ENCODE peak calls at places on chromosomes 7 and 10, in ten cellular contexts. R, B, Y, Z, F, T, J, S, V and C are unnamed samples.
A peak's percentile ranks its signal among the peaks of the same experiment; 100 is the strongest.

GRCh38 chr10:70299876-70300275 is 16.1 kb upstream of the NPFFR1 start:
- DNase-seq in J (no peak), S (no peak), R (no peak), V (no peak), T (no peak), F (no peak), Z (no peak), Y (no peak), B (no peak), C (no peak)

GRCh38 chr10:56095506-56096225 is 265.4 kb downstream of the ZWINT start:
- DNase-seq in Y (no peak), T (no peak), J (no peak), Z (no peak), V (no peak), B (no peak), S (peak; percentile 26), F (no peak), R (no peak), C (no peak)

GRCh38 chr10:71600856-71601255 is 118.7 kb downstream of the C10orf105 start:
- DNase-seq in B (peak; percentile 85), V (no peak), T (no peak), S (no peak), J (no peak), Z (no peak), F (no peak), R (no peak), Y (no peak), C (no peak)

GRCh38 chr7:45647967-45648670 is 74.0 kb downstream of the ADCY1 start:
- DNase-seq in B (no peak), Z (no peak), V (no peak), J (no peak), F (no peak), S (no peak), R (no peak), T (no peak), Y (peak; percentile 70), C (no peak)

GRCh38 chr10:132361581-132362101 is 29.6 kb downstream of the LRRC27 start:
- DNase-seq in J (no peak), B (no peak), Y (peak; percentile 62), S (no peak), R (no peak), V (no peak), Z (no peak), F (no peak), T (peak; percentile 45), C (no peak)

GRCh38 chr7:80463272-80463920 is 48.5 kb downstream of the GNAT3 start:
- DNase-seq in F (no peak), B (no peak), J (no peak), S (no peak), Z (no peak), Y (no peak), T (no peak), R (no peak), V (no peak), C (no peak)

GRCh38 chr7:134630890-134631289 is 15.8 kb upstream of the BPGM start:
- DNase-seq in R (no peak), T (no peak), J (no peak), V (no peak), S (no peak), F (no peak), Y (no peak), Z (no peak), B (no peak), C (no peak)

GRCh38 chr7:50068850-50069551 is 24.0 kb downstream of the ZPBP start:
- DNase-seq in S (no peak), T (peak; percentile 36), R (peak; percentile 77), V (peak; percentile 26), J (no peak), Z (no peak), Y (no peak), F (no peak), B (peak; percentile 61), C (no peak)

GRCh38 chr10:71614946-71615345 is 104.6 kb downstream of the C10orf105 start:
- DNase-seq in Y (no peak), F (peak; percentile 45), V (no peak), S (no peak), T (no peak), B (no peak), R (no peak), J (no peak), Z (no peak), C (no peak)

GRCh38 chr7:18727094-18727870 is 231.7 kb downstream of the HDAC9 start:
- DNase-seq in J (no peak), B (peak; percentile 4), Z (no peak), F (no peak), S (no peak), Y (no peak), T (no peak), V (no peak), R (no peak), C (no peak)

GRCh38 chr7:81616951-81617350 is 152.9 kb downstream of the HGF start:
- DNase-seq in Y (no peak), S (no peak), F (no peak), V (no peak), Z (no peak), R (no peak), J (no peak), T (no peak), B (peak; percentile 80), C (no peak)

GRCh38 chr7:152522551-152522950 is 86.7 kb upstream of the KMT2C start:
- DNase-seq in Y (no peak), V (no peak), B (peak; percentile 54), R (peak; percentile 18), F (peak; percentile 20), T (peak; percentile 62), Z (no peak), J (no peak), S (no peak), C (no peak)

GRCh38 chr10:3969876-3970666 is 185.1 kb upstream of the KLF6 start:
- DNase-seq in R (peak; percentile 57), J (no peak), Z (no peak), Y (no peak), S (no peak), F (no peak), T (no peak), V (no peak), B (no peak), C (no peak)

GRCh38 chr7:690478-691360 is 35.8 kb upstream of the DNAAF5 start:
- DNase-seq in R (no peak), Y (peak; percentile 60), F (no peak), Z (peak; percentile 30), T (no peak), J (no peak), S (no peak), B (no peak), V (no peak), C (no peak)

GRCh38 chr10:60042959-60043358 is 136.6 kb upstream of the CCDC6 start:
- DNase-seq in J (no peak), Y (no peak), Z (no peak), V (no peak), T (no peak), F (no peak), R (no peak), S (no peak), B (no peak), C (no peak)
- H3K36me3 ChIP-seq in J (peaks cover 10% of the 10 kb centered on the region), Y (peaks cover 2% of the 10 kb centered on the region), Z (no peaks in the 10 kb centered on the region), V (no peaks in the 10 kb centered on the region), T (no peaks in the 10 kb centered on the region), F (no peaks in the 10 kb centered on the region), R (no peaks in the 10 kb centered on the region), S (no peaks in the 10 kb centered on the region), B (no peaks in the 10 kb centered on the region), C (peaks cover 14% of the 10 kb centered on the region)

GRCh38 chr7:131501930-131502685 is 54.3 kb downstream of the PODXL start:
- DNase-seq in B (no peak), R (no peak), F (no peak), Y (no peak), S (no peak), T (no peak), V (no peak), J (no peak), Z (no peak), C (no peak)
- H3K36me3 ChIP-seq in B (peaks cover 6% of the 10 kb centered on the region), R (peaks cover 18% of the 10 kb centered on the region), F (no peaks in the 10 kb centered on the region), Y (peaks cover 8% of the 10 kb centered on the region), S (no peaks in the 10 kb centered on the region), T (peaks cover 68% of the 10 kb centered on the region), V (no peaks in the 10 kb centered on the region), J (peaks cover 99% of the 10 kb centered on the region), Z (no peaks in the 10 kb centered on the region), C (no peaks in the 10 kb centered on the region)

GRCh38 chr7:155735442-155736118 is 76.7 kb downstream of the SHH start:
- DNase-seq in R (no peak), T (no peak), Y (no peak), B (no peak), S (no peak), F (no peak), J (no peak), V (no peak), Z (no peak), C (no peak)
- H3K36me3 ChIP-seq in R (peaks cover 34% of the 10 kb centered on the region), T (peaks cover 2% of the 10 kb centered on the region), Y (peaks cover 34% of the 10 kb centered on the region), B (peaks cover 7% of the 10 kb centered on the region), S (peaks cover 15% of the 10 kb centered on the region), F (no peaks in the 10 kb centered on the region), J (peaks cover 85% of the 10 kb centered on the region), V (no peaks in the 10 kb centered on the region), Z (peaks cover 7% of the 10 kb centered on the region), C (peaks cover 44% of the 10 kb centered on the region)

DNA sequence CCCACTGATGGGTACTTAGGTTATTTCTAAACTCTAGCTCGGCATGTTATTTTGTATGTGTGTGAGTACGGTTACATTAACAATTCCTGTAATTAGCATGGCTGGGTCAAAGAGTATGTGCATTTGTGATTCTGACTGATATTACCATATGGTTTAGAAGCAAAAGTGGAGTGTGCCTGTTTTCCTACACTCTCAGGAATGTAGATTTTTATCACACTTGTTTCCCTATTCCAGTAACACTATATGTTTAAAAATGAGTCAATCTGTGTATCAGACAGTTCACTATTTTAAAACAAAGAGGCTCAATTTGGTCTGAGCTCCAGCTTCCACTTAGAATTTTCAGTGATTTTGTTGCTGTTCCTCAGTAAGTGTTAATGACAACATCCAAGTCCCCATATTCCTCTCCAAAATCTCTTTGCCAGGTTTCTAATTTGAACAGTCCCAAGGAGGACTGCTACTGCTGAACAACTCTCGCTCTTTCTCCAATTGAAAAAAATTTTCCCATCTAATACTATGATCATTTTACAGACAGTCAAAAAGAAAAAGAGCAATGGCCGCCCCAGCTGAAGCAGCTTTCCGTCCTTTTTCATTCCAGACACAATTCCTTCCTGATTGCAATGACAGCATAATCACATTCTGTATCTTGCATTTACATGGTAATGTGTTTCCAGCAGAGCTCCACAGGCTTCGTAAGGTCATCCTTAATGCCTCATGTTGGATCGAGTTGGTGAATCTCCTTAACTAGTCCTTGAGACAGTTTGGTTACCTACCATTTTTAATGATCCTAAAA is 44.8 kb upstream of the GSDME start:
- DNase-seq in B (no peak), T (no peak), F (no peak), Y (no peak), S (no peak), R (no peak), V (no peak), Z (no peak), J (no peak), C (no peak)
- H3K36me3 ChIP-seq in B (peaks cover 30% of the 10 kb centered on the region), T (no peaks in the 10 kb centered on the region), F (no peaks in the 10 kb centered on the region), Y (peaks cover 37% of the 10 kb centered on the region), S (peaks cover 5% of the 10 kb centered on the region), R (peaks cover 23% of the 10 kb centered on the region), V (peaks cover 2% of the 10 kb centered on the region), Z (peaks cover 28% of the 10 kb centered on the region), J (peaks cover 78% of the 10 kb centered on the region), C (peaks cover 6% of the 10 kb centered on the region)

GRCh38 chr10:114859227-114859626 is 37.6 kb downstream of the FHIP2A start:
- DNase-seq in V (no peak), F (no peak), B (no peak), R (no peak), Z (no peak), J (no peak), Y (no peak), S (no peak), T (no peak), C (no peak)
- H3K36me3 ChIP-seq in V (no peaks in the 10 kb centered on the region), F (no peaks in the 10 kb centered on the region), B (peaks cover 44% of the 10 kb centered on the region), R (peaks cover 18% of the 10 kb centered on the region), Z (peaks cover 26% of the 10 kb centered on the region), J (peaks cover 97% of the 10 kb centered on the region), Y (peaks cover 78% of the 10 kb centered on the region), S (peaks cover 6% of the 10 kb centered on the region), T (peaks cover 5% of the 10 kb centered on the region), C (peaks cover 18% of the 10 kb centered on the region)